ENCODE peak calls at places on chromosome 19, in nine cellular contexts. H is iPS DF 6.9, S is left ventricle myocardium inferior, U is right atrium auricular region, C is SJCRH30, M is ovary, D is left lung, R is gastrocnemius medialis, P is vagina. Y is an unnamed sample.
A peak's percentile ranks its signal among the peaks of the same experiment; 100 is the strongest.

GRCh38 chr19:43526884-43527859 is at the start of gene ETHE1:
- DNase-seq in U (peak; percentile 84), C (peak; percentile 79), D (peak; percentile 87), M (peak; percentile 66), R (peak; percentile 75), P (no peak), H (no peak), S (peak; percentile 88), Y (peak; percentile 83)

GRCh38 chr19:52941941-52942370 is 18.7 kb upstream of the ZNF888 start:
- DNase-seq in D (peak; percentile 40), R (no peak), S (peak; percentile 27), M (peak; percentile 33), P (no peak), U (no peak), C (peak; percentile 53), H (no peak), Y (peak; percentile 38)

GRCh38 chr19:46704379-46705076 is 12.4 kb downstream of the PRKD2 start:
- DNase-seq in P (no peak), R (peak; percentile 56), U (peak; percentile 75), C (peak; percentile 50), H (no peak), M (peak; percentile 58), D (peak; percentile 68), S (peak; percentile 78), Y (peak; percentile 71)

GRCh38 chr19:11673608-11674041 is 65.1 kb downstream of the ZNF823 start:
- DNase-seq in D (peak; percentile 64), U (peak; percentile 81), P (peak; percentile 70), S (peak; percentile 66), R (no peak), H (peak; percentile 63), C (peak; percentile 69), M (peak; percentile 76), Y (peak; percentile 67)

GRCh38 chr19:41541990-41542584 is 33.9 kb upstream of the CEACAM21 start:
- DNase-seq in P (no peak), S (peak; percentile 56), H (no peak), D (peak; percentile 66), R (no peak), U (peak; percentile 80), M (no peak), C (peak; percentile 84), Y (no peak)

GRCh38 chr19:19068659-19069509 is 5.1 kb downstream of the SLC25A42 start:
- DNase-seq in D (no peak), H (no peak), R (no peak), P (no peak), C (no peak), S (no peak), U (no peak), M (no peak), Y (no peak)

GRCh38 chr19:19213822-19214558 is 2.2 kb downstream of the NCAN start:
- DNase-seq in U (no peak), S (no peak), R (no peak), D (no peak), C (no peak), H (no peak), M (no peak), P (no peak), Y (no peak)

GRCh38 chr19:17772172-17772571 is 20.9 kb downstream of the FCHO1 start:
- DNase-seq in U (no peak), P (no peak), D (no peak), M (no peak), H (no peak), R (no peak), C (peak; percentile 54), S (no peak), Y (no peak)

GRCh38 chr19:48490980-48491792 is 20.4 kb downstream of the LMTK3 start:
- DNase-seq in U (no peak), S (no peak), C (peak; percentile 55), M (peak; percentile 52), R (no peak), D (no peak), P (no peak), H (no peak), Y (no peak)
- H3K4me3 ChIP-seq in U (peak overlapping the region; percentile 21), S (peak overlapping the region; percentile 23), C (no peak overlapping the region), M (peak overlapping the region; percentile 13), R (no peak overlapping the region), D (no peak overlapping the region), P (no peak overlapping the region), H (peak overlapping the region; percentile 22), Y (no peak overlapping the region)

GRCh38 chr19:934197-934840 is 8.5 kb downstream of the ARID3A start:
- DNase-seq in H (no peak), C (no peak), S (no peak), U (no peak), D (no peak), P (no peak), M (no peak), R (no peak), Y (no peak)
- H3K36me3 ChIP-seq in H (peaks cover 9% of the 10 kb centered on the region), C (peaks cover 25% of the 10 kb centered on the region), S (peaks cover 7% of the 10 kb centered on the region), U (no peaks in the 10 kb centered on the region), D (no peaks in the 10 kb centered on the region), P (no peaks in the 10 kb centered on the region), M (no peaks in the 10 kb centered on the region), R (no peaks in the 10 kb centered on the region), Y (no peaks in the 10 kb centered on the region)

DNA sequence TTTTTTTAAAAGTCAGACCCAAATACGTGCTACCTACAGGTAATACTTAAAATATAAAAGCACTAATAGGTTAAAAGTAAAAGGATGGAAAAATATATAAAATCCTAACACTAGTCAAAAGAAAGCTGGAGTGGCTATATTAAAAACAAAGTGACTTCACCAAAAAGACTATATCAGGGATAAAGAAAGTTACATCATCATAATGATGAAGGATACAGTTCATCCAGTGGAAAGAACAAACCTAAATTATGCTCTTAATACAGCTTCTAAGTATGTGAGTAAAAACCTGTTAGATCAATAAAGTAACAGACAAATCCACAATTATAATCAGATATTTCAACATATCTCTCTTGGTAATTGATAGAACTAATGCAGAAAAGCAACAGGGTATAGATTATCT is 1.1 kb upstream of the ZNF780B start:
- DNase-seq in M (no peak), D (no peak), C (no peak), U (no peak), P (no peak), R (no peak), S (no peak), H (no peak), Y (no peak)
- H3K9me3 ChIP-seq in M (no peaks in the 10 kb centered on the region), D (peaks cover 27% of the 10 kb centered on the region), C (peaks cover 12% of the 10 kb centered on the region), U (peaks cover 21% of the 10 kb centered on the region), P (no peaks in the 10 kb centered on the region), R (peaks cover 2% of the 10 kb centered on the region), S (peaks cover 41% of the 10 kb centered on the region), H (no peaks in the 10 kb centered on the region), Y (peaks cover 5% of the 10 kb centered on the region)

DNA sequence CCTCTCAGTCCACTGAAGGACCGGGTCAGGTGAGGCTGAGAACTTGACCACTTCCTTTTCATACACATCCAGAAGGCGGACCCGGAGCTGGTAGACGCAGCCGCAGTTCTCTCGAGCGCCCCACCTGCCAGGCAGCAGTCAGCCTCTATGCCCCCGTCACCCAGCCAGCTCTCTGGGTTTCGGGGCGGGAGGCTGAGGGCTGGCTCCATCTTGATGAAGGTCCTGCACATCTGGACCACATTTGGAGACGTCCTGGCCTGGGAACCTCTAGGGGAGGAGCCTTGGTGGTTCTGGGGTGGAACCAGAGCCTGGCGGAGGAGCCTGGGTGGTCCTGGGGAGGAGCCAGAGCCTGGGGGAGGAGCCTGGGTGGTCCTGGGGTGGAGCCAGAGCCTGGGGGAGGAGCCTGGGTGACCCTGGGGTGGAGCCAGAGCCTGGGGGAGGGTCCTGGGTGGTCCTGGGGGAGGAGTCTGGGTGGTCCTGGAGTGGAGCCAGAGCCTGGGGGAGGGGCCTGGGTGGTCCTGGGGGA is 14.3 kb downstream of the MRPS12 start:
- DNase-seq in U (no peak), D (no peak), P (no peak), C (no peak), M (no peak), H (no peak), R (no peak), S (no peak), Y (no peak)
- H3K4me3 ChIP-seq in U (no peak overlapping the region), D (no peak overlapping the region), P (no peak overlapping the region), C (no peak overlapping the region), M (no peak overlapping the region), H (no peak overlapping the region), R (no peak overlapping the region), S (no peak overlapping the region), Y (no peak overlapping the region)

DNA sequence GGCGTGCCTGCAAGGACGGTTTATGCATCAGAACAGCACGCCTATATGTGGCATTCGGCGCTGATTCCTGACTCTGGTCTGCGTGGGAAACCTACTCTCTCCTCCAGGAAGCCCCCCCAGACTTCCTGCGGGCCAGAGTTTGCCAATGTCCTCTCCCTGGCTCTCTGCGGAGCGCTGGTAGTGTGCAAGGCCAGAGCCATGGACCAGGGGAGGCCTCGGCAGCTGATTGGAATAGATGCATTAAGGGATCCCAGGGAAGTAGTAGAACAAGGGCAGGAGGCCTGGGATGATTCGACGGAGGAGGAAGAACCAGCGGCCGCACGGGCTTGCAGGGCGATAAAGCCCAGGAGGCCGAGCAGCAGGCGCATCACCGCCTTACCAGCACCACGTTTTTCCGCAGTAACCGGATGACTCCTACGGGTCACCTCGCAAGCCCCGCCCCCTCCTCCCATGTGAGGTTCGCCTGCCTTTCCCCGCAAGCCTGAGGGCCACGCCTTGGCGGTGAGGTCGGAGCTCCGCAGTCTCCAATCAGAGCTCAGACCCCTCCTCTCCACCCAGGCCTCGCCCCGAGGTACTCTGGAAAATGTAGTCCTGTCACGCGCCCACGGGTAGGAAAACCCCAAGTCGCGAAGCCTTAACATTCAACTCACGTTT is 5.0 kb downstream of the CLEC11A start:
- DNase-seq in S (peak; percentile 76), H (no peak), R (peak; percentile 35), C (no peak), D (peak; percentile 66), P (no peak), M (peak; percentile 84), U (peak; percentile 71), Y (no peak)
- H3K36me3 ChIP-seq in S (no peaks in the 10 kb centered on the region), H (peaks cover 3% of the 10 kb centered on the region), R (no peaks in the 10 kb centered on the region), C (no peaks in the 10 kb centered on the region), D (no peaks in the 10 kb centered on the region), P (no peaks in the 10 kb centered on the region), M (no peaks in the 10 kb centered on the region), U (no peaks in the 10 kb centered on the region), Y (no peaks in the 10 kb centered on the region)

GRCh38 chr19:36797786-36798108 is 25.1 kb upstream of the ZNF850 start:
- DNase-seq in P (no peak), M (no peak), U (no peak), R (no peak), C (no peak), H (no peak), D (no peak), S (no peak), Y (no peak)
- H3K9me3 ChIP-seq in P (peaks cover 7% of the 10 kb centered on the region), M (peaks cover 21% of the 10 kb centered on the region), U (peaks cover 68% of the 10 kb centered on the region), R (peaks cover 6% of the 10 kb centered on the region), C (peaks cover 13% of the 10 kb centered on the region), H (no peaks in the 10 kb centered on the region), D (peaks cover 86% of the 10 kb centered on the region), S (peaks cover 71% of the 10 kb centered on the region), Y (no peaks in the 10 kb centered on the region)

GRCh38 chr19:3670796-3671679 is 29.2 kb downstream of the PIP5K1C start:
- DNase-seq in M (peak; percentile 90), D (peak; percentile 63), R (peak; percentile 67), P (no peak), C (peak; percentile 37), H (no peak), S (peak; percentile 86), U (peak; percentile 94), Y (peak; percentile 89)
- H3K4me3 ChIP-seq in M (peak overlapping the region; percentile 37), D (no peak overlapping the region), R (peak overlapping the region; percentile 41), P (peak overlapping the region; percentile 47), C (peak overlapping the region; percentile 36), H (no peak overlapping the region), S (peak overlapping the region; percentile 61), U (peak overlapping the region; percentile 33), Y (peak overlapping the region; percentile 43)

GRCh38 chr19:35447870-35448492 is at the start of gene FFAR2:
- DNase-seq in C (no peak), R (no peak), P (no peak), U (no peak), H (no peak), S (no peak), D (no peak), M (no peak), Y (no peak)
- H3K36me3 ChIP-seq in C (no peaks in the 10 kb centered on the region), R (no peaks in the 10 kb centered on the region), P (no peaks in the 10 kb centered on the region), U (no peaks in the 10 kb centered on the region), H (no peaks in the 10 kb centered on the region), S (no peaks in the 10 kb centered on the region), D (no peaks in the 10 kb centered on the region), M (no peaks in the 10 kb centered on the region), Y (no peaks in the 10 kb centered on the region)

GRCh38 chr19:7083076-7083956 is 13.8 kb downstream of the ZNF557 start:
- DNase-seq in U (no peak), S (no peak), M (no peak), R (no peak), H (no peak), P (no peak), D (no peak), C (peak; percentile 33), Y (no peak)
- H3K9me3 ChIP-seq in U (peaks cover 100% of the 10 kb centered on the region), S (peaks cover 100% of the 10 kb centered on the region), M (peaks cover 70% of the 10 kb centered on the region), R (peaks cover 18% of the 10 kb centered on the region), H (peaks cover 22% of the 10 kb centered on the region), P (peaks cover 87% of the 10 kb centered on the region), D (peaks cover 99% of the 10 kb centered on the region), C (peaks cover 60% of the 10 kb centered on the region), Y (peaks cover 89% of the 10 kb centered on the region)